ENCODE peak calls at places on chromosome 1, in ten cellular contexts. One of them, this sample, is unnamed.

GRCh38 chr1:241265428-241265827 is 91.6 kb downstream of the RGS7 start:
- DNase-seq in fibroblast of gingiva: no peak
- DNase-seq in activated gamma-delta T cell treated with anti-CD3 and anti-CD28 coated beads, Interleukin-2, amount 50 U/mL, for 16 hours: no peak
- DNase-seq in ELR: peak; percentile 82
- DNase-seq in NCI-H69: peak; percentile 46
- DNase-seq in kidney glomerular epithelial cell: no peak
- DNase-seq in tibial artery: no peak
- DNase-seq in RWPE1: no peak
- DNase-seq in cardiac septum: no peak
- DNase-seq in amniotic epithelial cell: no peak
- DNase-seq in this sample: no peak

GRCh38 chr1:10703702-10704101 is 92.7 kb downstream of the CASZ1 start:
- DNase-seq in tibial artery: no peak
- DNase-seq in kidney glomerular epithelial cell: no peak
- DNase-seq in activated gamma-delta T cell treated with anti-CD3 and anti-CD28 coated beads, Interleukin-2, amount 50 U/mL, for 16 hours: no peak
- DNase-seq in cardiac septum: no peak
- DNase-seq in amniotic epithelial cell: no peak
- DNase-seq in ELR: no peak
- DNase-seq in fibroblast of gingiva: no peak
- DNase-seq in RWPE1: no peak
- DNase-seq in NCI-H69: no peak
- DNase-seq in this sample: no peak

GRCh38 chr1:74712863-74713262 is 20.0 kb downstream of the CRYZ start:
- DNase-seq in kidney glomerular epithelial cell: no peak
- DNase-seq in cardiac septum: no peak
- DNase-seq in fibroblast of gingiva: no peak
- DNase-seq in activated gamma-delta T cell treated with anti-CD3 and anti-CD28 coated beads, Interleukin-2, amount 50 U/mL, for 16 hours: no peak
- DNase-seq in amniotic epithelial cell: peak; percentile 69
- DNase-seq in RWPE1: no peak
- DNase-seq in ELR: no peak
- DNase-seq in tibial artery: no peak
- DNase-seq in NCI-H69: peak; percentile 10
- DNase-seq in this sample: peak; percentile 20

GRCh38 chr1:13512472-13512871 is 1.3 kb downstream of the LRRC38 start:
- DNase-seq in amniotic epithelial cell: no peak
- DNase-seq in tibial artery: no peak
- DNase-seq in fibroblast of gingiva: no peak
- DNase-seq in cardiac septum: no peak
- DNase-seq in kidney glomerular epithelial cell: no peak
- DNase-seq in ELR: no peak
- DNase-seq in NCI-H69: no peak
- DNase-seq in activated gamma-delta T cell treated with anti-CD3 and anti-CD28 coated beads, Interleukin-2, amount 50 U/mL, for 16 hours: no peak
- DNase-seq in RWPE1: no peak
- DNase-seq in this sample: no peak

GRCh38 chr1:226118357-226118756 is 55.8 kb downstream of the H3-3A start:
- DNase-seq in fibroblast of gingiva: no peak
- DNase-seq in amniotic epithelial cell: no peak
- DNase-seq in kidney glomerular epithelial cell: no peak
- DNase-seq in NCI-H69: no peak
- DNase-seq in tibial artery: no peak
- DNase-seq in activated gamma-delta T cell treated with anti-CD3 and anti-CD28 coated beads, Interleukin-2, amount 50 U/mL, for 16 hours: no peak
- DNase-seq in cardiac septum: no peak
- DNase-seq in RWPE1: no peak
- DNase-seq in ELR: no peak
- DNase-seq in this sample: no peak

GRCh38 chr1:112011231-112011630 is 21.8 kb upstream of the KCND3 start:
- DNase-seq in RWPE1: peak; percentile 26
- DNase-seq in ELR: peak; percentile 56
- DNase-seq in amniotic epithelial cell: peak; percentile 24
- DNase-seq in kidney glomerular epithelial cell: no peak
- DNase-seq in tibial artery: no peak
- DNase-seq in fibroblast of gingiva: peak; percentile 29
- DNase-seq in activated gamma-delta T cell treated with anti-CD3 and anti-CD28 coated beads, Interleukin-2, amount 50 U/mL, for 16 hours: no peak
- DNase-seq in cardiac septum: no peak
- DNase-seq in NCI-H69: no peak
- DNase-seq in this sample: peak; percentile 73

GRCh38 chr1:205263580-205264190 is 35.9 kb downstream of the TMCC2 start:
- DNase-seq in tibial artery: no peak
- DNase-seq in kidney glomerular epithelial cell: no peak
- DNase-seq in fibroblast of gingiva: no peak
- DNase-seq in cardiac septum: no peak
- DNase-seq in ELR: peak; percentile 33
- DNase-seq in amniotic epithelial cell: peak; percentile 79
- DNase-seq in RWPE1: no peak
- DNase-seq in NCI-H69: peak; percentile 26
- DNase-seq in activated gamma-delta T cell treated with anti-CD3 and anti-CD28 coated beads, Interleukin-2, amount 50 U/mL, for 16 hours: no peak
- DNase-seq in this sample: peak; percentile 36

GRCh38 chr1:233394860-233395717 is 67.6 kb downstream of the MAP3K21 start:
- DNase-seq in NCI-H69: peak; percentile 86
- DNase-seq in activated gamma-delta T cell treated with anti-CD3 and anti-CD28 coated beads, Interleukin-2, amount 50 U/mL, for 16 hours: no peak
- DNase-seq in cardiac septum: no peak
- DNase-seq in tibial artery: no peak
- DNase-seq in amniotic epithelial cell: peak; percentile 48
- DNase-seq in RWPE1: peak; percentile 68
- DNase-seq in ELR: peak; percentile 63
- DNase-seq in fibroblast of gingiva: peak; percentile 42
- DNase-seq in kidney glomerular epithelial cell: peak; percentile 67
- DNase-seq in this sample: peak; percentile 58

GRCh38 chr1:238104752-238105151 is 214.0 kb upstream of the ZP4 start:
- DNase-seq in fibroblast of gingiva: no peak
- DNase-seq in RWPE1: no peak
- DNase-seq in cardiac septum: no peak
- DNase-seq in kidney glomerular epithelial cell: no peak
- DNase-seq in ELR: no peak
- DNase-seq in activated gamma-delta T cell treated with anti-CD3 and anti-CD28 coated beads, Interleukin-2, amount 50 U/mL, for 16 hours: no peak
- DNase-seq in tibial artery: no peak
- DNase-seq in NCI-H69: no peak
- DNase-seq in amniotic epithelial cell: no peak
- DNase-seq in this sample: no peak

GRCh38 chr1:58881471-58881994 is 97.7 kb upstream of the JUN start:
- DNase-seq in RWPE1: peak; percentile 71
- DNase-seq in NCI-H69: no peak
- DNase-seq in cardiac septum: no peak
- DNase-seq in tibial artery: peak; percentile 80
- DNase-seq in fibroblast of gingiva: peak; percentile 76
- DNase-seq in activated gamma-delta T cell treated with anti-CD3 and anti-CD28 coated beads, Interleukin-2, amount 50 U/mL, for 16 hours: no peak
- DNase-seq in kidney glomerular epithelial cell: peak; percentile 78
- DNase-seq in amniotic epithelial cell: peak; percentile 78
- DNase-seq in ELR: peak; percentile 95
- DNase-seq in this sample: peak; percentile 66

GRCh38 chr1:159076753-159077656 is at the start of gene AIM2:
- DNase-seq in activated gamma-delta T cell treated with anti-CD3 and anti-CD28 coated beads, Interleukin-2, amount 50 U/mL, for 16 hours: peak; percentile 77
- DNase-seq in kidney glomerular epithelial cell: no peak
- DNase-seq in RWPE1: no peak
- DNase-seq in cardiac septum: peak; percentile 91
- DNase-seq in amniotic epithelial cell: no peak
- DNase-seq in tibial artery: no peak
- DNase-seq in ELR: peak; percentile 82
- DNase-seq in NCI-H69: no peak
- DNase-seq in fibroblast of gingiva: no peak
- DNase-seq in this sample: peak; percentile 52

GRCh38 chr1:29865051-29865450 is 628.7 kb downstream of the PTPRU start:
- DNase-seq in tibial artery: no peak
- DNase-seq in activated gamma-delta T cell treated with anti-CD3 and anti-CD28 coated beads, Interleukin-2, amount 50 U/mL, for 16 hours: no peak
- DNase-seq in NCI-H69: no peak
- DNase-seq in RWPE1: no peak
- DNase-seq in ELR: no peak
- DNase-seq in kidney glomerular epithelial cell: no peak
- DNase-seq in amniotic epithelial cell: no peak
- DNase-seq in fibroblast of gingiva: no peak
- DNase-seq in cardiac septum: no peak
- DNase-seq in this sample: no peak

GRCh38 chr1:27403065-27403726 is 10.8 kb downstream of the GPR3 start:
- DNase-seq in NCI-H69: peak; percentile 2
- DNase-seq in tibial artery: peak; percentile 91
- DNase-seq in RWPE1: no peak
- DNase-seq in amniotic epithelial cell: peak; percentile 57
- DNase-seq in cardiac septum: peak; percentile 83
- DNase-seq in fibroblast of gingiva: peak; percentile 57
- DNase-seq in ELR: peak; percentile 57
- DNase-seq in activated gamma-delta T cell treated with anti-CD3 and anti-CD28 coated beads, Interleukin-2, amount 50 U/mL, for 16 hours: no peak
- DNase-seq in kidney glomerular epithelial cell: no peak
- DNase-seq in this sample: peak; percentile 72

GRCh38 chr1:246291141-246291540 is 215.9 kb downstream of the SMYD3 start:
- DNase-seq in amniotic epithelial cell: no peak
- DNase-seq in kidney glomerular epithelial cell: no peak
- DNase-seq in ELR: no peak
- DNase-seq in tibial artery: no peak
- DNase-seq in RWPE1: no peak
- DNase-seq in NCI-H69: peak; percentile 84
- DNase-seq in cardiac septum: no peak
- DNase-seq in fibroblast of gingiva: no peak
- DNase-seq in activated gamma-delta T cell treated with anti-CD3 and anti-CD28 coated beads, Interleukin-2, amount 50 U/mL, for 16 hours: no peak
- DNase-seq in this sample: no peak

GRCh38 chr1:61642475-61643232 is 82.3 kb downstream of the TM2D1 start:
- DNase-seq in ELR: no peak
- DNase-seq in cardiac septum: no peak
- DNase-seq in activated gamma-delta T cell treated with anti-CD3 and anti-CD28 coated beads, Interleukin-2, amount 50 U/mL, for 16 hours: no peak
- DNase-seq in NCI-H69: peak; percentile 88
- DNase-seq in fibroblast of gingiva: no peak
- DNase-seq in tibial artery: no peak
- DNase-seq in kidney glomerular epithelial cell: no peak
- DNase-seq in amniotic epithelial cell: no peak
- DNase-seq in RWPE1: no peak
- DNase-seq in this sample: no peak

GRCh38 chr1:194584052-194584451 is 1397.6 kb upstream of the B3GALT2 start:
- DNase-seq in tibial artery: no peak
- DNase-seq in kidney glomerular epithelial cell: no peak
- DNase-seq in activated gamma-delta T cell treated with anti-CD3 and anti-CD28 coated beads, Interleukin-2, amount 50 U/mL, for 16 hours: no peak
- DNase-seq in cardiac septum: no peak
- DNase-seq in NCI-H69: no peak
- DNase-seq in RWPE1: no peak
- DNase-seq in fibroblast of gingiva: no peak
- DNase-seq in amniotic epithelial cell: no peak
- DNase-seq in ELR: no peak
- DNase-seq in this sample: no peak

GRCh38 chr1:58041621-58042020 is 504.9 kb downstream of the OMA1 start:
- DNase-seq in amniotic epithelial cell: no peak
- DNase-seq in ELR: no peak
- DNase-seq in NCI-H69: no peak
- DNase-seq in fibroblast of gingiva: no peak
- DNase-seq in tibial artery: no peak
- DNase-seq in cardiac septum: no peak
- DNase-seq in RWPE1: peak; percentile 21
- DNase-seq in kidney glomerular epithelial cell: peak; percentile 84
- DNase-seq in activated gamma-delta T cell treated with anti-CD3 and anti-CD28 coated beads, Interleukin-2, amount 50 U/mL, for 16 hours: no peak
- DNase-seq in this sample: no peak

GRCh38 chr1:197200468-197200899 is 54.0 kb upstream of the ASPM start:
- DNase-seq in tibial artery: no peak
- DNase-seq in amniotic epithelial cell: peak; percentile 39
- DNase-seq in NCI-H69: peak; percentile 77
- DNase-seq in ELR: peak; percentile 33
- DNase-seq in cardiac septum: no peak
- DNase-seq in RWPE1: no peak
- DNase-seq in kidney glomerular epithelial cell: no peak
- DNase-seq in fibroblast of gingiva: peak; percentile 14
- DNase-seq in activated gamma-delta T cell treated with anti-CD3 and anti-CD28 coated beads, Interleukin-2, amount 50 U/mL, for 16 hours: no peak
- DNase-seq in this sample: peak; percentile 35

GRCh38 chr1:222392571-222392970 is 155.3 kb downstream of the HHIPL2 start:
- DNase-seq in cardiac septum: no peak
- DNase-seq in fibroblast of gingiva: no peak
- DNase-seq in RWPE1: no peak
- DNase-seq in amniotic epithelial cell: no peak
- DNase-seq in activated gamma-delta T cell treated with anti-CD3 and anti-CD28 coated beads, Interleukin-2, amount 50 U/mL, for 16 hours: no peak
- DNase-seq in kidney glomerular epithelial cell: no peak
- DNase-seq in NCI-H69: no peak
- DNase-seq in tibial artery: no peak
- DNase-seq in ELR: peak; percentile 70
- DNase-seq in this sample: peak; percentile 37

GRCh38 chr1:179853102-179853501 is 24.5 kb downstream of the TOR1AIP2 start:
- DNase-seq in RWPE1: no peak
- DNase-seq in activated gamma-delta T cell treated with anti-CD3 and anti-CD28 coated beads, Interleukin-2, amount 50 U/mL, for 16 hours: no peak
- DNase-seq in kidney glomerular epithelial cell: no peak
- DNase-seq in amniotic epithelial cell: no peak
- DNase-seq in NCI-H69: no peak
- DNase-seq in ELR: no peak
- DNase-seq in fibroblast of gingiva: no peak
- DNase-seq in cardiac septum: no peak
- DNase-seq in tibial artery: no peak
- DNase-seq in this sample: no peak

GRCh38 chr1:180211156-180211859 is 18.8 kb upstream of the LHX4 start:
- DNase-seq in ELR: no peak
- DNase-seq in amniotic epithelial cell: no peak
- DNase-seq in NCI-H69: no peak
- DNase-seq in RWPE1: no peak
- DNase-seq in activated gamma-delta T cell treated with anti-CD3 and anti-CD28 coated beads, Interleukin-2, amount 50 U/mL, for 16 hours: no peak
- DNase-seq in fibroblast of gingiva: no peak
- DNase-seq in tibial artery: no peak
- DNase-seq in cardiac septum: no peak
- DNase-seq in kidney glomerular epithelial cell: no peak
- DNase-seq in this sample: no peak

GRCh38 chr1:220927442-220927841 is 48.2 kb downstream of the HLX start:
- DNase-seq in cardiac septum: no peak
- DNase-seq in amniotic epithelial cell: peak; percentile 6
- DNase-seq in activated gamma-delta T cell treated with anti-CD3 and anti-CD28 coated beads, Interleukin-2, amount 50 U/mL, for 16 hours: no peak
- DNase-seq in kidney glomerular epithelial cell: no peak
- DNase-seq in tibial artery: no peak
- DNase-seq in NCI-H69: peak; percentile 24
- DNase-seq in ELR: no peak
- DNase-seq in fibroblast of gingiva: no peak
- DNase-seq in RWPE1: no peak
- DNase-seq in this sample: no peak

GRCh38 chr1:14877224-14877623 is 276.3 kb upstream of the TMEM51 start:
- DNase-seq in ELR: no peak
- DNase-seq in tibial artery: no peak
- DNase-seq in amniotic epithelial cell: no peak
- DNase-seq in fibroblast of gingiva: no peak
- DNase-seq in NCI-H69: no peak
- DNase-seq in kidney glomerular epithelial cell: no peak
- DNase-seq in activated gamma-delta T cell treated with anti-CD3 and anti-CD28 coated beads, Interleukin-2, amount 50 U/mL, for 16 hours: no peak
- DNase-seq in cardiac septum: no peak
- DNase-seq in RWPE1: no peak
- DNase-seq in this sample: no peak

GRCh38 chr1:178091986-178092745 is 1.7 kb upstream of the RASAL2 start:
- DNase-seq in ELR: peak; percentile 24
- DNase-seq in activated gamma-delta T cell treated with anti-CD3 and anti-CD28 coated beads, Interleukin-2, amount 50 U/mL, for 16 hours: no peak
- DNase-seq in kidney glomerular epithelial cell: no peak
- DNase-seq in cardiac septum: no peak
- DNase-seq in RWPE1: no peak
- DNase-seq in NCI-H69: no peak
- DNase-seq in amniotic epithelial cell: peak; percentile 91
- DNase-seq in fibroblast of gingiva: peak; percentile 89
- DNase-seq in tibial artery: no peak
- DNase-seq in this sample: peak; percentile 88

GRCh38 chr1:155127672-155128468 is at the start of gene EFNA1:
- DNase-seq in ELR: peak; percentile 42
- DNase-seq in cardiac septum: peak; percentile 81
- DNase-seq in RWPE1: no peak
- DNase-seq in amniotic epithelial cell: no peak
- DNase-seq in kidney glomerular epithelial cell: peak; percentile 36
- DNase-seq in NCI-H69: peak; percentile 82
- DNase-seq in activated gamma-delta T cell treated with anti-CD3 and anti-CD28 coated beads, Interleukin-2, amount 50 U/mL, for 16 hours: no peak
- DNase-seq in tibial artery: peak; percentile 77
- DNase-seq in fibroblast of gingiva: peak; percentile 16
- DNase-seq in this sample: no peak

GRCh38 chr1:210448293-210448892 is 119.7 kb downstream of the HHAT start:
- DNase-seq in fibroblast of gingiva: peak; percentile 32
- DNase-seq in RWPE1: peak; percentile 47
- DNase-seq in amniotic epithelial cell: peak; percentile 56
- DNase-seq in kidney glomerular epithelial cell: peak; percentile 72
- DNase-seq in cardiac septum: no peak
- DNase-seq in ELR: peak; percentile 74
- DNase-seq in activated gamma-delta T cell treated with anti-CD3 and anti-CD28 coated beads, Interleukin-2, amount 50 U/mL, for 16 hours: peak; percentile 8
- DNase-seq in NCI-H69: peak; percentile 71
- DNase-seq in tibial artery: no peak
- DNase-seq in this sample: peak; percentile 76

GRCh38 chr1:6485140-6485936 is 6.1 kb downstream of the PLEKHG5 start:
- DNase-seq in fibroblast of gingiva: no peak
- DNase-seq in amniotic epithelial cell: no peak
- DNase-seq in cardiac septum: no peak
- DNase-seq in RWPE1: no peak
- DNase-seq in NCI-H69: peak; percentile 24
- DNase-seq in ELR: peak; percentile 20
- DNase-seq in kidney glomerular epithelial cell: no peak
- DNase-seq in tibial artery: no peak
- DNase-seq in activated gamma-delta T cell treated with anti-CD3 and anti-CD28 coated beads, Interleukin-2, amount 50 U/mL, for 16 hours: no peak
- DNase-seq in this sample: no peak

GRCh38 chr1:57752847-57753246 is 329.0 kb upstream of the DAB1 start:
- DNase-seq in RWPE1: no peak
- DNase-seq in kidney glomerular epithelial cell: no peak
- DNase-seq in fibroblast of gingiva: no peak
- DNase-seq in activated gamma-delta T cell treated with anti-CD3 and anti-CD28 coated beads, Interleukin-2, amount 50 U/mL, for 16 hours: no peak
- DNase-seq in cardiac septum: no peak
- DNase-seq in NCI-H69: no peak
- DNase-seq in amniotic epithelial cell: no peak
- DNase-seq in ELR: no peak
- DNase-seq in tibial artery: no peak
- DNase-seq in this sample: no peak

This sample was measured in AG10803.